ENCODE peak calls at places on chromosomes 1 and 21, in four cellular contexts. One of them, this sample, is unnamed.

GRCh38 chr1:64223329-64224151 is 20.1 kb downstream of the UBE2U start:
- DNase-seq in choroid plexus epithelial cell: peak; percentile 89
- DNase-seq in K562: no peak
- DNase-seq in ovary: no peak
- DNase-seq in this sample: peak; percentile 42

GRCh38 chr1:61515096-61515495 is 209.8 kb downstream of the TM2D1 start:
- DNase-seq in choroid plexus epithelial cell: no peak
- DNase-seq in K562: no peak
- DNase-seq in ovary: no peak
- DNase-seq in this sample: no peak

GRCh38 chr1:162412002-162412401 is at the start of gene SH2D1B:
- DNase-seq in choroid plexus epithelial cell: peak; percentile 83
- DNase-seq in K562: no peak
- DNase-seq in ovary: no peak
- DNase-seq in this sample: no peak

GRCh38 chr1:47587891-47588582 is 150.2 kb downstream of the FOXD2 start:
- DNase-seq in choroid plexus epithelial cell: peak; percentile 30
- DNase-seq in K562: no peak
- DNase-seq in ovary: no peak
- DNase-seq in this sample: no peak

GRCh38 chr1:48930011-48930410 is 153.3 kb upstream of the BEND5 start:
- DNase-seq in choroid plexus epithelial cell: no peak
- DNase-seq in K562: no peak
- DNase-seq in ovary: no peak
- DNase-seq in this sample: no peak

GRCh38 chr1:232529747-232530146 is 100.2 kb downstream of the SIPA1L2 start:
- DNase-seq in choroid plexus epithelial cell: peak; percentile 27
- DNase-seq in K562: no peak
- DNase-seq in ovary: no peak
- DNase-seq in this sample: no peak

GRCh38 chr1:7561936-7562728 is 209.0 kb upstream of the VAMP3 start:
- DNase-seq in choroid plexus epithelial cell: no peak
- DNase-seq in K562: no peak
- DNase-seq in ovary: no peak
- DNase-seq in this sample: no peak

GRCh38 chr1:79040424-79041089 is 34.0 kb upstream of the ADGRL4 start:
- DNase-seq in choroid plexus epithelial cell: no peak
- DNase-seq in K562: no peak
- DNase-seq in ovary: no peak
- DNase-seq in this sample: peak; percentile 38

GRCh38 chr1:171422489-171422888 is 62.8 kb upstream of the PRRC2C start:
- DNase-seq in choroid plexus epithelial cell: peak; percentile 34
- DNase-seq in K562: no peak
- DNase-seq in ovary: no peak
- DNase-seq in this sample: no peak

GRCh38 chr1:205936846-205937707 is 6.2 kb downstream of the SLC26A9 start:
- DNase-seq in choroid plexus epithelial cell: peak; percentile 66
- DNase-seq in K562: no peak
- DNase-seq in ovary: no peak
- DNase-seq in this sample: no peak

GRCh38 chr1:61254629-61255323 is 172.4 kb downstream of the NFIA start:
- DNase-seq in choroid plexus epithelial cell: peak; percentile 83
- DNase-seq in K562: no peak
- DNase-seq in ovary: peak; percentile 43
- DNase-seq in this sample: no peak

GRCh38 chr1:214670098-214670497 is 67.1 kb downstream of the CENPF start:
- DNase-seq in choroid plexus epithelial cell: peak; percentile 96
- DNase-seq in K562: no peak
- DNase-seq in ovary: peak; percentile 86
- DNase-seq in this sample: no peak

GRCh38 chr1:192739476-192740184 is 69.2 kb upstream of the RGS2 start:
- DNase-seq in choroid plexus epithelial cell: no peak
- DNase-seq in K562: no peak
- DNase-seq in ovary: no peak
- DNase-seq in this sample: no peak

GRCh38 chr21:17730782-17731181 is 88.4 kb downstream of the C21orf91 start:
- DNase-seq in choroid plexus epithelial cell: peak; percentile 82
- DNase-seq in K562: no peak
- DNase-seq in ovary: no peak
- DNase-seq in this sample: no peak

GRCh38 chr21:14076143-14076806 is 134.5 kb downstream of the LIPI start:
- DNase-seq in choroid plexus epithelial cell: no peak
- DNase-seq in K562: no peak
- DNase-seq in ovary: no peak
- DNase-seq in this sample: no peak

GRCh38 chr1:223001653-223002634 is 141.1 kb downstream of the TLR5 start:
- DNase-seq in choroid plexus epithelial cell: peak; percentile 58
- DNase-seq in K562: no peak
- DNase-seq in ovary: no peak
- DNase-seq in this sample: no peak

GRCh38 chr1:98399219-98399618 is 262.3 kb upstream of the SNX7 start:
- DNase-seq in choroid plexus epithelial cell: no peak
- DNase-seq in K562: no peak
- DNase-seq in ovary: no peak
- DNase-seq in this sample: no peak

GRCh38 chr1:202046748-202047708 is 36.6 kb downstream of the ELF3 start:
- DNase-seq in choroid plexus epithelial cell: no peak
- DNase-seq in K562: no peak
- DNase-seq in ovary: no peak
- DNase-seq in this sample: no peak

GRCh38 chr1:33391669-33392068 is 39.2 kb downstream of the PHC2 start:
- DNase-seq in choroid plexus epithelial cell: no peak
- DNase-seq in K562: no peak
- DNase-seq in ovary: no peak
- DNase-seq in this sample: no peak

GRCh38 chr1:22359427-22359826 is 92.2 kb upstream of the ZBTB40 start:
- DNase-seq in choroid plexus epithelial cell: no peak
- DNase-seq in K562: no peak
- DNase-seq in ovary: no peak
- DNase-seq in this sample: no peak

DNA sequence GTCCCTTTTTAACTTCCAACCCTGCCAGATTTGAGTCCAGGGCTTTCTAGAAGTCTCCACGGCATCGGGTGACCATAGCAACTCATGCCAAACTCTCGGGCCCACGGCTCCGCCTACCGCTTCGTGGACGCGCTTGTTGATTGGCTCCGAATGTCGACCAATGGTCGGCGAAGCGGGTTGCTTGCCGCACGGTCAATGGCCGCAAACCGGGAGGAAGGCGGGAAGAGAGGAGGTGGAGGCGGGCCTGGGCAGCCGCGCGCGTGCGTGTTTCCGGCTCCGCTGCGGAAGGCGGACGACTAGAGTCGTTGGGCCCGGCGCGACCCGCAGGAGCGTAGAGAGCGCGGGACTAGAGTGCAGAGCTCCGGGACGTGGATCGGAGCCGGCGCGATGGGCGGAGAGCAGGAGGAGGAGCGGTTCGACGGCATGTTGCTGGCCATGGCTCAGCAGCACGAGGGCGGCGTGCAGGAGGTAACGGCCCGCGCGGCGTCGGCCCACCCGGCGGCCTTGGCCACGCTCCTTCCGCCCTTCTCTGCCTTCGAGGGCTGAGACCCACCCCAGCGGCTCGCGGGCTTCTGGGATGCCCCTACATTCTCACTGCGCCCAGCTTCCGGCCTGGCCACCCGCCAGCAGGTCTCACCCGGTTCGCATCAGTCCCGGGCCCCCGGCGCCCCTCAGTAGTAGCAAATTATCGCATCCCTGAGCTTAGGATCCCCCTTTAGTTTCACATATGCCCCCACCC is at the start of gene NUDC:
- DNase-seq in choroid plexus epithelial cell: peak; percentile 98
- DNase-seq in K562: peak; percentile 97
- DNase-seq in ovary: peak; percentile 94
- DNase-seq in this sample: peak; percentile 98
- TF ChIP-seq CTCF in choroid plexus epithelial cell: no peak
- TF ChIP-seq CTCF in K562: no peak
- TF ChIP-seq CTCF in ovary: no peak
- TF ChIP-seq CTCF in this sample: no peak

GRCh38 chr21:37886120-37886519 is 30.1 kb downstream of the KCNJ6 start:
- DNase-seq in choroid plexus epithelial cell: no peak
- DNase-seq in K562: no peak
- DNase-seq in ovary: no peak
- DNase-seq in this sample: no peak
- TF ChIP-seq CTCF in choroid plexus epithelial cell: no peak
- TF ChIP-seq CTCF in K562: no peak
- TF ChIP-seq CTCF in ovary: no peak
- TF ChIP-seq CTCF in this sample: no peak

GRCh38 chr1:60173006-60173405 is 99.4 kb upstream of the C1orf87 start:
- DNase-seq in choroid plexus epithelial cell: no peak
- DNase-seq in K562: no peak
- DNase-seq in ovary: no peak
- DNase-seq in this sample: no peak

GRCh38 chr1:60171793-60172192 is 98.2 kb upstream of the C1orf87 start:
- DNase-seq in choroid plexus epithelial cell: peak; percentile 88
- DNase-seq in K562: no peak
- DNase-seq in ovary: no peak
- DNase-seq in this sample: no peak

GRCh38 chr1:60173729-60174128 is 100.2 kb upstream of the C1orf87 start:
- DNase-seq in choroid plexus epithelial cell: no peak
- DNase-seq in K562: no peak
- DNase-seq in ovary: no peak
- DNase-seq in this sample: no peak

GRCh38 chr1:60169206-60169605 is 95.6 kb upstream of the C1orf87 start:
- DNase-seq in choroid plexus epithelial cell: peak; percentile 76
- DNase-seq in K562: no peak
- DNase-seq in ovary: no peak
- DNase-seq in this sample: no peak

GRCh38 chr1:60170709-60171108 is 97.1 kb upstream of the C1orf87 start:
- DNase-seq in choroid plexus epithelial cell: peak; percentile 45
- DNase-seq in K562: no peak
- DNase-seq in ovary: no peak
- DNase-seq in this sample: no peak
- TF ChIP-seq CTCF in choroid plexus epithelial cell: peak; percentile 36
- TF ChIP-seq CTCF in K562: no peak
- TF ChIP-seq CTCF in ovary: no peak
- TF ChIP-seq CTCF in this sample: no peak

GRCh38 chr1:75522389-75522788 is 88.5 kb downstream of the SLC44A5 start:
- DNase-seq in choroid plexus epithelial cell: peak; percentile 2
- DNase-seq in K562: no peak
- DNase-seq in ovary: no peak
- DNase-seq in this sample: no peak
- TF ChIP-seq CTCF in choroid plexus epithelial cell: no peak
- TF ChIP-seq CTCF in K562: no peak
- TF ChIP-seq CTCF in ovary: no peak
- TF ChIP-seq CTCF in this sample: no peak

GRCh38 chr1:67651031-67651430 is 34.0 kb upstream of the GADD45A start:
- DNase-seq in choroid plexus epithelial cell: no peak
- DNase-seq in K562: no peak
- DNase-seq in ovary: no peak
- DNase-seq in this sample: no peak

GRCh38 chr1:67647036-67647798 is 37.8 kb upstream of the GADD45A start:
- DNase-seq in choroid plexus epithelial cell: no peak
- DNase-seq in K562: no peak
- DNase-seq in ovary: no peak
- DNase-seq in this sample: no peak

GRCh38 chr1:67650061-67650460 is 34.9 kb upstream of the GADD45A start:
- DNase-seq in choroid plexus epithelial cell: no peak
- DNase-seq in K562: no peak
- DNase-seq in ovary: no peak
- DNase-seq in this sample: no peak

GRCh38 chr1:67647814-67648358 is 37.1 kb upstream of the GADD45A start:
- DNase-seq in choroid plexus epithelial cell: no peak
- DNase-seq in K562: no peak
- DNase-seq in ovary: no peak
- DNase-seq in this sample: no peak

DNA sequence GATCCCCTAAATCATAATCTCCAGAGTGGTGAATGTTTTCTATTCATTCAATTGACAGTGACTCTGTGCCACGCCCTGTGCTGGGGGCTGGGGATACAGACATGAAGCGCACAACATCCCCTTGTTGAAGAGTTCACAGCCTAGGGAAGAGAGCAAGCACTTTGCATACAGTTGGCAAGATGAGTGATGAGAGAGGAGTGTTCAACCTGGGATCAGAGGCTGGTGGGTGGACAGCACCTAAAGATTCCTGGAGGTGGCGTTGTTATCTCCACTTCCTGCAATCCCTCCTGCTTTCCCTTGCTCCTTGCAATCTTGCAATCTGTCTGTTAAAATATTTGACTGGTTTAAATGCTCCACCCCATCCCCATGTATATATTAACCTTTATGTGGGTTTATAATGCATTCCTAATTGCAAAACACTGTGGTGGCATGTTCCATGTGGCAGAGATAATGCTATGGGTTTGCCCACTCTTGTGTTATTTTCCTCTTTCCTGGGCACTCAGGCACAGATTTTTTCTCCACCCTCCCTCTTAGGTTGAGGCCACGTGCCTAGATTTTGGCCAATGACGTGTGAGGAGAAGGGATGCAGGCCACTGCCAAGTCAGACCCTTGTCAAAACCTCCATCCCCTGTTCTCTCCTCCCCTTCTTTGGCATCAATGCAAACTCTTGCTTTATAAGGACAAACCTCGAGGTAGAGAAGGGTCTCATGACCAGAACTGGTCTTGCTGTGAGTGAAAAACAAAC is 36.2 kb upstream of the GADD45A start:
- DNase-seq in choroid plexus epithelial cell: no peak
- DNase-seq in K562: peak; percentile 26
- DNase-seq in ovary: no peak
- DNase-seq in this sample: no peak
- TF ChIP-seq CTCF in choroid plexus epithelial cell: no peak
- TF ChIP-seq CTCF in K562: peak; percentile 46
- TF ChIP-seq CTCF in ovary: no peak
- TF ChIP-seq CTCF in this sample: no peak

GRCh38 chr1:154117642-154118041 is 37.2 kb downstream of the NUP210L start:
- DNase-seq in choroid plexus epithelial cell: no peak
- DNase-seq in K562: no peak
- DNase-seq in ovary: no peak
- DNase-seq in this sample: no peak
- TF ChIP-seq CTCF in choroid plexus epithelial cell: no peak
- TF ChIP-seq CTCF in K562: no peak
- TF ChIP-seq CTCF in ovary: no peak
- TF ChIP-seq CTCF in this sample: no peak

DNA sequence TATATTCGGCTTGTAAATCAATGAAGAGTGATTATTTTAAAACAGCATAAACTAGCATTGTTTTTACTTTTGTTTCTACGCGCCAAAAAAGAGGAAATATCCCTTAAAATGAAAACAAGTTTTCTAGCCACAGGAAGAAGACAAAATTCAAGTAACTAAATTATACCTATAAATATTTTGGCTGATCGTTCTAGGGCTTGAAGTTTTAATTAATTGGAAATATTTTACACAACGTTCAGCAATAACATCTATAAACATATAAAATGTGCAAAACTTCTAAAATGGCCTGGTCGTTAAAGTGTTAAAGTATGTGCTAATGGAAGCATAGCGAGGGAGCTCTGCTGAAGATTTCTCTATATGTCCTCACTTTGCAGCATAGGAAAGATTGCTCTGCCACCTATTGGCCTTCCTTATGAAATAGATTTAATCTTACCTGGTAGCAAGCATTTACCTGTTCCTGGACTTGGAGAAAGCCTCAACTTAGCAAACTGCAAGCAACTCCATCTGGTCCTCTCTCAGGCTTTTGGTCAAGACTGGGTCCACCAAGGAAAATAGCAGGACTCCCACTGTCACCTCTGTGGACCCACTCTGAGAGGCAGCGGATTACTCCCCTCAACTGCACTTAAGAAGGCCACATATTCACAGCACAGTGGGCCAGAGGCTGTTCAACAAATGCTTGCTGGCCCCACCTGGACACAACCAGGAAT is 351.3 kb upstream of the RUNX1 start:
- DNase-seq in choroid plexus epithelial cell: peak; percentile 87
- DNase-seq in K562: peak; percentile 18
- DNase-seq in ovary: no peak
- DNase-seq in this sample: peak; percentile 69
- TF ChIP-seq CTCF in choroid plexus epithelial cell: peak; percentile 70
- TF ChIP-seq CTCF in K562: peak; percentile 70
- TF ChIP-seq CTCF in ovary: no peak
- TF ChIP-seq CTCF in this sample: peak; percentile 55

This sample was measured in GM13976.